ENCODE peak calls at places on chromosomes 2 and 18, in seven cellular contexts. Z is fibroblast of villous mesenchyme, H is endothelial cell, E is GM06990, I is neural crest cell, T is IMR-90, B is lower leg skin. J is an unnamed sample.

GRCh38 chr2:40372278-40372580 is 79.7 kb downstream of the SLC8A1 start:
- DNase-seq in T (peak), E (no peak), I (no peak), B (no peak), H (no peak), Z (peak), J (no peak)

GRCh38 chr2:217826505-217826904 is 176.3 kb downstream of the TNS1 start:
- DNase-seq in B (peak), H (no peak), I (no peak), E (no peak), T (no peak), Z (no peak), J (no peak)

GRCh38 chr18:70188113-70188512 is 17.4 kb downstream of the RTTN start:
- DNase-seq in H (no peak), T (peak), E (no peak), I (no peak), B (no peak), Z (peak), J (no peak)

GRCh38 chr2:131105950-131106801 is 1.0 kb downstream of the PLEKHB2 start:
- DNase-seq in Z (peak), H (peak), T (peak), B (peak), I (no peak), E (peak), J (no peak)

GRCh38 chr2:24461685-24462084 is 29.4 kb upstream of the NCOA1 start:
- DNase-seq in E (no peak), I (no peak), B (no peak), Z (no peak), H (no peak), T (no peak), J (no peak)

GRCh38 chr18:6058941-6059340 is 163.6 kb upstream of the TMEM200C start:
- DNase-seq in E (no peak), Z (no peak), I (peak), H (no peak), B (no peak), T (peak), J (no peak)

GRCh38 chr2:160324161-160324768 is 124.2 kb upstream of the ITGB6 start:
- DNase-seq in I (peak), H (peak), T (peak), Z (peak), E (no peak), B (no peak), J (no peak)

GRCh38 chr2:106189325-106189724 is 4.8 kb downstream of the UXS1 start:
- DNase-seq in B (no peak), H (no peak), T (no peak), Z (no peak), E (no peak), I (no peak), J (no peak)

GRCh38 chr2:152740743-152741328 is 22.4 kb downstream of the ARL6IP6 start:
- DNase-seq in T (peak), E (no peak), I (no peak), H (no peak), Z (peak), B (no peak), J (no peak)

GRCh38 chr2:66439291-66440010 is 4.5 kb downstream of the MEIS1 start:
- DNase-seq in H (peak), T (no peak), B (no peak), Z (peak), E (no peak), I (no peak), J (no peak)

GRCh38 chr2:215207041-215207440 is 68.6 kb upstream of the ABCA12 start:
- DNase-seq in H (no peak), T (no peak), B (no peak), I (no peak), Z (no peak), E (no peak), J (no peak)

GRCh38 chr2:144990661-144991060 is 470.7 kb upstream of the ZEB2 start:
- DNase-seq in H (no peak), Z (no peak), B (no peak), E (no peak), T (no peak), I (no peak), J (no peak)

GRCh38 chr2:167925775-167926174 is 321.6 kb downstream of the STK39 start:
- DNase-seq in H (no peak), E (no peak), B (no peak), T (no peak), Z (no peak), I (no peak), J (no peak)

GRCh38 chr2:221931251-221931991 is 359.3 kb upstream of the EPHA4 start:
- DNase-seq in Z (no peak), H (no peak), E (no peak), T (no peak), B (no peak), I (no peak), J (no peak)

GRCh38 chr2:57160976-57161375 is 885.6 kb upstream of the VRK2 start:
- DNase-seq in T (no peak), E (no peak), I (no peak), B (no peak), H (no peak), Z (peak), J (no peak)

GRCh38 chr2:18752667-18753422 is 163.5 kb upstream of the NT5C1B start:
- DNase-seq in Z (no peak), B (no peak), H (no peak), E (no peak), I (no peak), T (peak), J (no peak)

GRCh38 chr2:185608799-185609198 is 129.8 kb upstream of the FSIP2 start:
- DNase-seq in B (no peak), H (no peak), Z (no peak), I (no peak), T (no peak), E (no peak), J (no peak)
- TF ChIP-seq CTCF in B (no peak), H (no peak), Z (no peak), I (no peak), T (peak), E (no peak), J (peak)

GRCh38 chr2:133844214-133844892 is 276.1 kb upstream of the NCKAP5 start:
- DNase-seq in B (no peak), E (no peak), H (peak), Z (peak), I (peak), T (peak), J (peak)
- TF ChIP-seq CTCF in B (peak), E (peak), H (peak), Z (peak), I (peak), T (peak), J (peak)

GRCh38 chr2:32012872-32013271 is 2.1 kb upstream of the MEMO1 start:
- DNase-seq in T (no peak), H (no peak), I (no peak), E (no peak), Z (no peak), B (no peak), J (no peak)

GRCh38 chr2:32011566-32011960 is 755 bp upstream of the MEMO1 start:
- DNase-seq in Z (no peak), T (no peak), H (no peak), E (no peak), I (no peak), B (peak), J (no peak)

GRCh38 chr2:32009479-32010256 is 1.1 kb downstream of the MEMO1 start:
- DNase-seq in T (no peak), Z (peak), I (peak), E (peak), H (peak), B (peak), J (peak)

GRCh38 chr2:32008811-32009478 is 1.9 kb downstream of the MEMO1 start:
- DNase-seq in Z (peak), H (no peak), E (no peak), B (peak), T (peak), I (no peak), J (no peak)

DNA sequence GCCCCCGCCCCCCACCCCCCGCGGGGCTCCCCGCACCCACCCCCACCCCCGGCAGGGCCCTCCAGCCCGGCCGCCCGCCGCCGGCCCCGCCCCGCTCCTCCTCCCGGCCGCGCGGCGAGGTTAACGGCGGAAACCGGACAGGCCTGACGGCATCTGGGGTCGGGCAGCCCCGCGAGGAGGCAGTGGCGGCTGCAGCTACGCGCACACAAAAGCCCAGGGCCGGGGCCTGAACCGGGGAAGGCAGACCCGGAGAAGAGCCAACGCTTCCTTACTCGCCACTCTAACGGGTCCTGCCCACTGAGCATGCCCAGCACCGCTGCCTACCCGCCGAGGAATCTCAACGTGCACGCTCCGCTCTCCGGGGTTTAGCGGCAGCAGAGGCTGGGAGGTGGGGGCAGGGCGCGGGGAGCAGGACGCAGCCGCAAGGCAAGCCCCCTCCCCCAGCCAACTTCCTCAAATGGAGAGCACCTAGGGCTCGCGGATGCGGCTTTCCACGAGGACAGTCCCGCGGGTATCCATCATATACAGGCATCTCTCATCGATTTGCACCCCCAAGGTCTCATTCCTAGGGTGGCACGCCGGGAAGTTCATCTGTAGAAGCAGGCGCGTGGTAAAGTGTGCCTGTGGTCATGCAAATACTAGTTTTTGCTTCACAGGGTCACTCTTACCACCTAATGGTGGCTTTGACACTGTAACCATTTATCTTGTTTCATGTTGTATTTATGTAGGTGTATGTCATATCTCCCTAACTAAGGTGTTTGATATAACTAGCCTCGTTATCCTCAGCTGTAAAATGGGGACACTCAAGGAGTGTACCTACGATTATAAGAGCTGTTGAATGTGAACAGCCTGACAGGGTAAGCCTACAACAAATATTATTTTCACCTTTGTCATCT is at the start of gene MEMO1:
- DNase-seq in Z (peak), B (peak), T (peak), I (peak), E (peak), H (peak), J (peak)
- TF ChIP-seq CTCF in Z (peak), B (no peak), T (peak), I (no peak), E (no peak), H (no peak), J (no peak)

GRCh38 chr18:68623342-68623741 is 91.6 kb downstream of the TMX3 start:
- DNase-seq in I (peak), H (peak), B (no peak), E (no peak), Z (peak), T (peak), J (peak)
- TF ChIP-seq CTCF in I (peak), H (peak), B (no peak), E (peak), Z (peak), T (peak), J (peak)

GRCh38 chr2:31033032-31033431 is 105.2 kb downstream of the GALNT14 start:
- DNase-seq in H (no peak), B (peak), I (no peak), E (no peak), T (no peak), Z (no peak), J (no peak)
- TF ChIP-seq CTCF in H (no peak), B (no peak), I (no peak), E (no peak), T (no peak), Z (no peak), J (peak)

DNA sequence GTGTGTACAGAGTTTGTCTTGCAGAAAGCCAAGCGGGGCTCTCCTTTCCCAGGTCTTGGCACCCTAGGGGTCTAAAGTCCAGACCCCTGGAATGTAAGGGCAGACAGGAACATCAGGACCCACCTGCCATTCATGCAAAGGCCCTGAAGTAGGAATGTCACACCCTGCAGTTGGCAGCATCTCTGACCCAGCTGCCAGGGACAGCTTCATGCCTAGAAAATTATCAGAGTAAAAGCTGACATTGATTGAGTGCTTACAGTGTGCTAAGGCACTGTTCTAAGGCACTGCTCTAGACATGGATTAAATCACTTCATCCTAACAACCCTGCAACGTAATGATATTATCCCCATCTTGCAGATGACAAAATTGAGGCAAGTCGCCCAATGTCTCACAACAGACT is 24.7 kb upstream of the SLC14A2 start:
- DNase-seq in I (no peak), B (no peak), H (no peak), E (no peak), T (no peak), Z (no peak), J (no peak)
- TF ChIP-seq CTCF in I (no peak), B (no peak), H (no peak), E (no peak), T (no peak), Z (no peak), J (no peak)